ENCODE peak calls at places on chromosomes 3 and 15, in ten cellular contexts. V is PC-3; P is heart left ventricle; G is CD4-positive, alpha-beta T cell; U is neural crest cell; O is body of pancreas; A is fibroblast of pulmonary artery; M is tibial nerve; F is neural progenitor cell; H is heart right ventricle. R is an unnamed sample.

GRCh38 chr15:57436961-57437360 is 60.7 kb downstream of the CGNL1 start:
- DNase-seq in V (no peak), P (no peak), G (no peak), U (no peak), O (no peak), A (no peak), M (no peak), F (no peak), H (no peak), R (no peak)

GRCh38 chr15:40421246-40422157 is 15.9 kb downstream of the IVD start:
- DNase-seq in V (peak), P (peak), G (peak), U (peak), O (peak), A (peak), M (peak), F (peak), H (peak), R (peak)

GRCh38 chr3:184189421-184189820 is 3.4 kb downstream of the ABCF3 start:
- DNase-seq in V (no peak), P (no peak), G (no peak), U (no peak), O (no peak), A (no peak), M (no peak), F (no peak), H (no peak), R (no peak)

GRCh38 chr3:46705022-46705530 is 3.9 kb downstream of the TMIE start:
- DNase-seq in V (peak), P (peak), G (peak), U (peak), O (peak), A (peak), M (peak), F (peak), H (peak), R (peak)

GRCh38 chr15:51382787-51383186 is 41.3 kb downstream of the GLDN start:
- DNase-seq in V (peak), P (no peak), G (no peak), U (peak), O (peak), A (peak), M (no peak), F (peak), H (no peak), R (peak)

GRCh38 chr3:183301937-183302580 is 49.0 kb downstream of the B3GNT5 start:
- DNase-seq in V (no peak), P (no peak), G (no peak), U (no peak), O (no peak), A (no peak), M (no peak), F (no peak), H (no peak), R (no peak)

GRCh38 chr15:50800715-50801114 is 35.2 kb upstream of the SPPL2A start:
- DNase-seq in V (no peak), P (no peak), G (no peak), U (no peak), O (no peak), A (no peak), M (no peak), F (no peak), H (no peak), R (no peak)

GRCh38 chr15:77907824-77908751 is 169.4 kb downstream of the TBC1D2B start:
- DNase-seq in V (peak), P (no peak), G (peak), U (no peak), O (peak), A (peak), M (no peak), F (peak), H (no peak), R (no peak)

GRCh38 chr3:156792945-156793344 is 33.2 kb upstream of the LEKR1 start:
- DNase-seq in V (no peak), P (no peak), G (no peak), U (no peak), O (no peak), A (no peak), M (no peak), F (no peak), H (no peak), R (no peak)

GRCh38 chr3:48267782-48268181 is 26.9 kb downstream of the ZNF589 start:
- DNase-seq in V (peak), P (no peak), G (no peak), U (no peak), O (no peak), A (no peak), M (no peak), F (no peak), H (no peak), R (no peak)

GRCh38 chr15:58396181-58396580 is 35.6 kb upstream of the LIPC start:
- DNase-seq in V (peak), P (no peak), G (no peak), U (no peak), O (no peak), A (peak), M (no peak), F (no peak), H (no peak), R (no peak)

GRCh38 chr3:139537325-139537724 is 2.2 kb downstream of the RBP1 start:
- DNase-seq in V (peak), P (no peak), G (no peak), U (no peak), O (no peak), A (peak), M (no peak), F (no peak), H (no peak), R (no peak)

GRCh38 chr3:98650966-98651765 is 57.8 kb upstream of the CPOX start:
- DNase-seq in V (no peak), P (no peak), G (no peak), U (no peak), O (no peak), A (no peak), M (no peak), F (no peak), H (no peak), R (no peak)

GRCh38 chr3:12415014-12415653 is 69.1 kb upstream of the TSEN2 start:
- DNase-seq in V (no peak), P (no peak), G (no peak), U (no peak), O (no peak), A (no peak), M (no peak), F (no peak), H (no peak), R (no peak)

GRCh38 chr3:55620361-55621025 is 133.4 kb upstream of the WNT5A start:
- DNase-seq in V (peak), P (no peak), G (no peak), U (no peak), O (peak), A (no peak), M (no peak), F (no peak), H (no peak), R (no peak)

GRCh38 chr3:16309558-16309957 is 44.5 kb downstream of the OXNAD1 start:
- DNase-seq in V (peak), P (no peak), G (peak), U (no peak), O (no peak), A (peak), M (no peak), F (no peak), H (no peak), R (peak)

GRCh38 chr15:90143176-90143655 is 40.9 kb upstream of the IDH2 start:
- DNase-seq in V (peak), P (peak), G (peak), U (peak), O (peak), A (peak), M (no peak), F (peak), H (peak), R (peak)

GRCh38 chr3:70298385-70298784 is 14.1 kb downstream of the MDFIC2 start:
- DNase-seq in V (peak), P (no peak), G (no peak), U (no peak), O (no peak), A (peak), M (no peak), F (no peak), H (no peak), R (no peak)

GRCh38 chr15:98312913-98313312 is 335.4 kb upstream of the IGF1R start:
- DNase-seq in V (no peak), P (no peak), G (no peak), U (no peak), O (no peak), A (no peak), M (no peak), F (no peak), H (no peak), R (no peak)

GRCh38 chr15:80251505-80252280 is at the start of gene CTXND1:
- DNase-seq in V (no peak), P (no peak), G (no peak), U (peak), O (no peak), A (no peak), M (no peak), F (peak), H (no peak), R (peak)

GRCh38 chr15:101169457-101170071 is 82.3 kb downstream of the CHSY1 start:
- DNase-seq in V (peak), P (no peak), G (no peak), U (no peak), O (no peak), A (peak), M (no peak), F (no peak), H (no peak), R (no peak)

GRCh38 chr3:122977645-122978466 is 49.7 kb downstream of the SEMA5B start:
- DNase-seq in V (peak), P (peak), G (no peak), U (peak), O (no peak), A (peak), M (no peak), F (peak), H (peak), R (peak)

GRCh38 chr15:32959077-32959476 is 235.4 kb downstream of the FMN1 start:
- DNase-seq in V (no peak), P (no peak), G (no peak), U (no peak), O (no peak), A (peak), M (no peak), F (no peak), H (no peak), R (no peak)

GRCh38 chr15:66876731-66877545 is 174.9 kb downstream of the SMAD6 start:
- DNase-seq in V (no peak), P (no peak), G (no peak), U (no peak), O (no peak), A (no peak), M (no peak), F (no peak), H (no peak), R (no peak)

GRCh38 chr3:51721062-51721745 is 14.3 kb downstream of the GRM2 start:
- DNase-seq in V (no peak), P (no peak), G (no peak), U (no peak), O (no peak), A (no peak), M (no peak), F (no peak), H (no peak), R (no peak)

GRCh38 chr3:17986393-17986816 is 244.0 kb upstream of the TBC1D5 start:
- DNase-seq in V (no peak), P (no peak), G (no peak), U (no peak), O (no peak), A (no peak), M (no peak), F (no peak), H (no peak), R (no peak)

GRCh38 chr3:114383875-114384557 is 90.2 kb downstream of the TIGIT start:
- DNase-seq in V (peak), P (peak), G (peak), U (peak), O (peak), A (peak), M (peak), F (peak), H (peak), R (peak)

GRCh38 chr15:90099868-90100854 is 2.1 kb downstream of the IDH2 start:
- DNase-seq in V (no peak), P (no peak), G (no peak), U (no peak), O (peak), A (peak), M (peak), F (no peak), H (no peak), R (no peak)

GRCh38 chr3:6439824-6440223 is 421.1 kb upstream of the GRM7 start:
- DNase-seq in V (no peak), P (no peak), G (no peak), U (no peak), O (no peak), A (no peak), M (no peak), F (no peak), H (no peak), R (no peak)

GRCh38 chr15:50256188-50257041 is 9.1 kb downstream of the HDC start:
- DNase-seq in V (peak), P (no peak), G (no peak), U (no peak), O (no peak), A (peak), M (no peak), F (no peak), H (no peak), R (peak)

GRCh38 chr3:119831022-119831421 is 49.1 kb downstream of the NR1I2 start:
- DNase-seq in V (peak), P (no peak), G (no peak), U (no peak), O (no peak), A (peak), M (no peak), F (no peak), H (no peak), R (no peak)
- TF ChIP-seq CTCF in V (peak), P (no peak), G (no peak), U (peak), O (no peak), A (peak), M (no peak), F (peak), H (no peak), R (no peak)

GRCh38 chr3:141345528-141345927 is 22.8 kb upstream of the ZBTB38 start:
- DNase-seq in V (no peak), P (no peak), G (no peak), U (no peak), O (no peak), A (no peak), M (no peak), F (no peak), H (no peak), R (no peak)
- TF ChIP-seq CTCF in V (no peak), P (no peak), G (no peak), U (no peak), O (no peak), A (no peak), M (no peak), F (no peak), H (no peak), R (no peak)

GRCh38 chr3:196533260-196533681 is 18.1 kb upstream of the SMCO1 start:
- DNase-seq in V (no peak), P (no peak), G (no peak), U (no peak), O (no peak), A (peak), M (no peak), F (peak), H (no peak), R (no peak)

GRCh38 chr3:196541684-196542445 is 26.5 kb downstream of the WDR53 start:
- DNase-seq in V (no peak), P (no peak), G (no peak), U (no peak), O (no peak), A (no peak), M (no peak), F (no peak), H (no peak), R (no peak)

DNA sequence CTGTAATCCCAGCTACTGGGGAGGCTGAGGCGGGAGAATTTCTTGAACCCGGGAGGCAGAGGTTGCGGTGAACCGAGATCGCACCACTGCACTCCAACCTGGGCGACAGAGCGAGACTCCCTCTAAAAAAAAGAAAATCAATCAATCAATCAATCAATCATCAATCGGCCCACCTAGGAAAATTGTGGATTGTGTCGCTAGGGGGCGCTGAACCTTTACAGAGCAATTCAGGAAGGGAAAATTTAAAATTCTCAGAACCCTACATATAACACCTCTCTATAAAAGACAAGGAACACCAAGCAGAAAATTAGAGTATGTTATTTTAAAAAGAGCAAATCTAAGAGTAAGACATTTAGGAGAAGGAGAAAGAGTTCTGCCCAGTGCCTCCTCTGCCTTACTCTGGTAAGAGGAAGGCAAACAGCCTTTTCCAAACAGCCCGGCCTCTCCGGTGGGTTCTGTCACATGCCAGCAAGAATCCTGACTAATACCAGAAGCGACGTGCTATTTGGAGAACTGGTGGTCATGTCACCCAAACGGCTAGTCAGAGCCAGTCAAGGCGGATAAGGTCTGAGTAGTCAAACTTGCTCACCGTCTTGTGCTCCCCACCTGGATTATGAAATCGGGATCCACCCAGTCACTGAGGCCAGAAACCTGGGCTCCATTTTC is 22.3 kb upstream of the SMCO1 start:
- DNase-seq in V (peak), P (no peak), G (peak), U (peak), O (peak), A (no peak), M (peak), F (peak), H (no peak), R (peak)
- TF ChIP-seq CTCF in V (peak), P (peak), G (peak), U (peak), O (peak), A (peak), M (peak), F (peak), H (peak), R (peak)

DNA sequence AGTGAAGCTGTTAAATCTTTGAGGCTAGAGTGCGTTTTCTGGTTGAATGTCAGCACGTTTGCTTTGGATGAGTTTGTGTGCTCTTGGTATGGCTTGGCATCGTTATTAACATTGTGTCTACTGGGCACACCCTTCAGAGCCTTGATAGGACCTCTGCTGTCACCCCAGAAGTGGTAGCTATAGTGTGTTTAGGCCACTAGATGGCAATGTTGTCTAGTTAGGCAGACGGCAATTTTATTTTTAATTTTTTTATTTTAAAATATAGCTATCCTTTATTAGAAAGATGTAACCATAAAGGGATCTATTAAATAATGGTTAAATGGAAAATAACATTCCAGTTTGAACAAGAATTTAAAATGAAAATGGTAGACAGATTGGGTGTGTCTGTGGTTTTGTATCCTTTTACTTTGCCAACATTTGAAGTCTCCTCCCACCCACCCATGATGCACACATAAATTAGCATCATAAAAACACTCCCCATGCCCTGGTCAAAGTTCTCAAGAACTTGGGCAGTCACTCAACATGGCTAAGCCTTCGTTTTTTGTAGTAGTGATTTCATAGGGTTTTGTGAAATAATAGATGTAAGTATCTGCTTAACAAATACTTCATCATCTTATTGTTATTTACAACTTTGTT is 200.7 kb downstream of the KCNH8 start:
- DNase-seq in V (peak), P (no peak), G (no peak), U (no peak), O (peak), A (peak), M (no peak), F (peak), H (no peak), R (peak)
- TF ChIP-seq CTCF in V (peak), P (peak), G (peak), U (peak), O (peak), A (peak), M (no peak), F (peak), H (peak), R (peak)

GRCh38 chr3:81170298-81170697 is 591.1 kb downstream of the GBE1 start:
- DNase-seq in V (no peak), P (no peak), G (no peak), U (no peak), O (no peak), A (no peak), M (no peak), F (peak), H (no peak), R (no peak)

DNA sequence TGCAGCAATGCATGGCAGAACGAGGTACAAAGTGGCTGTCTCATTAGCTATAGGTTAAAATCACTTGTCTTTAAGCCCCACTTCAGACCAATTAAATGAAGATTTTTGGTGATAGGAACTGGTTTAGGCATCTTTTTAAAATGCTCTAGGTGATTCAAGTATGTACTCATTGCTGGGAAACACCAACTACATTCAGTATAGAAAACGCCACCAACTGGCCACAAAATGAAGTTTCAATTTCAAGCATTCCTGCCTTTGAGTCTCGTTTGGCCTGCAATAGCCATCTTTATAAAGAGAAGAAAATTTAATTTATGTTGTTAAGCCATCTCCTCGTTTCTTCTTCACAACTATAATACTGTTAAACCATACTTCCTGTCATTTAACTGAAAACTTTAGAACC is 587.9 kb downstream of the GBE1 start:
- DNase-seq in V (peak), P (no peak), G (no peak), U (no peak), O (no peak), A (peak), M (no peak), F (peak), H (no peak), R (no peak)
- TF ChIP-seq CTCF in V (peak), P (no peak), G (no peak), U (peak), O (no peak), A (peak), M (no peak), F (peak), H (no peak), R (no peak)

DNA sequence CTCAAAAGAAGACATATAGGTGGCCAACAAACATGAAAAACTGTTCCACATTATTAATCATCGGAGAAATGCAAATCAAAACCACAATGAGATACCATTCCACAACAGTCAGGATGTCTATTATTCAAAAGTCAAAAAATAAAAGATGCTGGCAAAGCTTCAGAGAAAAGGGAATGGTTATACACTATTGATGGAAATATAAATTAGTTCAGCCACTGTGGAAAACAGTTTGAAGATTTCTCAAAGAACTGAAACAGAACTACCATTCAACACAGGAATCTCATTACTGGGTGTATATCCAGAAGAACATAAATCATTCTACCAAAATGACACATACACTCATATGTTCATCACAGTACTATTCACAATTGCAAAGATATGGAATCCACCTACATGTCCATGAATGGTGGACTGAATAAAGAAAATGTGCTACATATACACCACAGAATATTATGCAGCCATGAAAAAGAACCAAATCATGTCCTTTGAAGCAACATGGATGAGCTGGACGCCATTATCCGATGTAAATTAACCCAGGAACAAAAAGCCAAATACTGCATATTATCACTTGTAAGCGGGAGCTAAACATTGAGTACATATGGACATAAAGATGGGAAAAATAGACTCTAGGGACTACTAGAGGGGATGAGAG is 32.7 kb upstream of the DGKG start:
- DNase-seq in V (no peak), P (no peak), G (no peak), U (no peak), O (no peak), A (no peak), M (no peak), F (no peak), H (no peak), R (no peak)
- TF ChIP-seq CTCF in V (no peak), P (no peak), G (no peak), U (no peak), O (no peak), A (no peak), M (no peak), F (no peak), H (no peak), R (no peak)